ENCODE peak calls at places on chromosomes 11 and 22, in five cellular contexts. H is HepG2, L is testis, D is tibial nerve, F is body of pancreas. C is an unnamed sample.

GRCh38 chr11:74820763-74821162 is 72.1 kb downstream of the RNF169 start:
- DNase-seq in H (peak), L (no peak), D (no peak), F (no peak), C (no peak)

GRCh38 chr22:41240377-41241132 is at the start of gene CHADL:
- DNase-seq in H (peak), L (peak), D (no peak), F (no peak), C (no peak)

GRCh38 chr22:30943368-30943767 is 25.2 kb downstream of the MORC2 start:
- DNase-seq in H (no peak), L (no peak), D (no peak), F (no peak), C (no peak)

GRCh38 chr11:11211888-11212287 is 141.2 kb downstream of the CSNK2A3 start:
- DNase-seq in H (no peak), L (no peak), D (no peak), F (no peak), C (no peak)

GRCh38 chr11:99320769-99321290 is 300.1 kb downstream of the CNTN5 start:
- DNase-seq in H (no peak), L (no peak), D (no peak), F (no peak), C (no peak)

GRCh38 chr11:58525037-58525614 is 17.2 kb upstream of the OR5B21 start:
- DNase-seq in H (no peak), L (no peak), D (no peak), F (no peak), C (no peak)

GRCh38 chr11:83008581-83008923 is 63.1 kb downstream of the RAB30 start:
- DNase-seq in H (peak), L (no peak), D (no peak), F (no peak), C (no peak)

GRCh38 chr22:44567846-44568493 is 69.9 kb upstream of the RTL6 start:
- DNase-seq in H (peak), L (peak), D (no peak), F (peak), C (no peak)

GRCh38 chr11:17763703-17764102 is 29.1 kb downstream of the KCNC1 start:
- DNase-seq in H (no peak), L (no peak), D (no peak), F (no peak), C (no peak)

GRCh38 chr11:129458756-129459535 is 83.3 kb downstream of the BARX2 start:
- DNase-seq in H (no peak), L (no peak), D (no peak), F (no peak), C (no peak)

GRCh38 chr22:43293259-43293658 is 49.9 kb downstream of the SCUBE1 start:
- DNase-seq in H (no peak), L (no peak), D (no peak), F (no peak), C (no peak)

GRCh38 chr22:31951201-31952093 is 7.1 kb downstream of the YWHAH start:
- DNase-seq in H (no peak), L (no peak), D (no peak), F (no peak), C (no peak)

GRCh38 chr22:38040953-38041759 is 16.0 kb upstream of the PICK1 start:
- DNase-seq in H (no peak), L (no peak), D (no peak), F (no peak), C (no peak)

GRCh38 chr11:96356837-96357236 is 13.8 kb upstream of the MAML2 start:
- DNase-seq in H (no peak), L (no peak), D (no peak), F (no peak), C (no peak)

GRCh38 chr22:20212754-20213699 is 55.1 kb downstream of the RTN4R start:
- DNase-seq in H (no peak), L (no peak), D (no peak), F (no peak), C (no peak)

GRCh38 chr11:2377511-2378443 is 667 bp downstream of the CD81 start:
- DNase-seq in H (no peak), L (peak), D (peak), F (peak), C (peak)

GRCh38 chr11:406796-407650 is 7.8 kb downstream of the SIGIRR start:
- DNase-seq in H (no peak), L (peak), D (peak), F (peak), C (peak)

GRCh38 chr11:113547739-113548138 is 72.5 kb upstream of the DRD2 start:
- DNase-seq in H (no peak), L (no peak), D (no peak), F (no peak), C (no peak)

GRCh38 chr11:2213890-2214526 is 42.4 kb upstream of the TH start:
- DNase-seq in H (no peak), L (peak), D (no peak), F (no peak), C (no peak)

GRCh38 chr22:44037519-44038370 is 13.6 kb downstream of the PARVB start:
- DNase-seq in H (no peak), L (peak), D (peak), F (no peak), C (peak)

GRCh38 chr11:111413849-111414248 is 34.8 kb upstream of the POU2AF1 start:
- DNase-seq in H (no peak), L (no peak), D (no peak), F (no peak), C (no peak)

GRCh38 chr11:111412293-111412692 is 33.2 kb upstream of the POU2AF1 start:
- DNase-seq in H (no peak), L (no peak), D (no peak), F (no peak), C (no peak)

GRCh38 chr11:111416231-111416960 is 37.3 kb upstream of the POU2AF1 start:
- DNase-seq in H (no peak), L (no peak), D (no peak), F (no peak), C (no peak)

GRCh38 chr11:111414936-111415335 is 35.9 kb upstream of the POU2AF1 start:
- DNase-seq in H (no peak), L (no peak), D (no peak), F (no peak), C (no peak)

DNA sequence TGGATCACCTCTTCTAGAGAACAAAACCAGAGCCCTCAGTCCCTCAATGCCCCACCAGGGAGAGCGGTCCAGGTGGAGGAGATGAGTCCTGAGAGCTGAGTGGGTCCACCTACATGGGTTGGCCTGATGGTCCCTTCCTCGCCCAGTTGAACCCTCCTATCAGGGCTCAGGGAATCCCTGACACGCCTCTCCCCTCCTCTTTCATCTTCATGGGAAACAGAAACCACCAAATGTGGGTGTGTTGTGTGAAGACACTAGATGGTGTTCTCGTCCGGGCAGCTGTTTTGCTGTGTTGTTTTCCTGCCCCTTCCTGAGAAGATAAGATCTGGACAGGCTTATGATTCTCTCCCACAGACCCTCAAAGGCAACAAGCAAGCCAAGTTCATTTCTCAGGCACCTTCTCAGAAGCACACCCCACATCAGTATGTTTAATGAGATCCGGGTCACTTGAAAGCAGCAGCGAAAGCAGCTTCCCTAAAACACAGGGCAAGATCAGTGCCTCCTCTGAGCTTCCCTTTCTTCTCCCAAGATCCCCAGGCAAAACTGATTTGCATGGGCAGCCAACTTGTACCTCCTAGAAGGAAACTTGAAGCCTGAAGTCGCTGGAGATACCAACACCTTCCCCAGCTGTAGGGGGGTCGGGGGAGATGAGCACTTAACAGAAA is 35.3 kb upstream of the POU2AF1 start:
- DNase-seq in H (no peak), L (no peak), D (no peak), F (no peak), C (no peak)
- TF ChIP-seq POLR2A in H (no peak), L (no peak), D (no peak), F (no peak), C (no peak)

GRCh38 chr11:72507050-72507449 is 72.7 kb upstream of the CLPB start:
- DNase-seq in H (no peak), L (no peak), D (no peak), F (no peak), C (no peak)

GRCh38 chr11:72511393-72512047 is 77.2 kb upstream of the CLPB start:
- DNase-seq in H (no peak), L (no peak), D (no peak), F (no peak), C (no peak)
- H3K27ac ChIP-seq in H (no peak), L (no peak), D (no peak), F (no peak), C (no peak)

GRCh38 chr11:115173136-115173535 is 331.1 kb downstream of the CADM1 start:
- DNase-seq in H (no peak), L (no peak), D (no peak), F (no peak), C (no peak)

GRCh38 chr11:115168229-115168671 is 336.0 kb downstream of the CADM1 start:
- DNase-seq in H (no peak), L (peak), D (no peak), F (no peak), C (no peak)

GRCh38 chr11:115168686-115169085 is 335.5 kb downstream of the CADM1 start:
- DNase-seq in H (no peak), L (no peak), D (no peak), F (no peak), C (no peak)

GRCh38 chr11:115166826-115167225 is 337.4 kb downstream of the CADM1 start:
- DNase-seq in H (no peak), L (no peak), D (no peak), F (no peak), C (no peak)

GRCh38 chr11:115170133-115170815 is 333.9 kb downstream of the CADM1 start:
- DNase-seq in H (peak), L (peak), D (peak), F (peak), C (no peak)
- TF ChIP-seq CTCF in H (peak), L (no peak), D (peak), F (peak), C (peak)

DNA sequence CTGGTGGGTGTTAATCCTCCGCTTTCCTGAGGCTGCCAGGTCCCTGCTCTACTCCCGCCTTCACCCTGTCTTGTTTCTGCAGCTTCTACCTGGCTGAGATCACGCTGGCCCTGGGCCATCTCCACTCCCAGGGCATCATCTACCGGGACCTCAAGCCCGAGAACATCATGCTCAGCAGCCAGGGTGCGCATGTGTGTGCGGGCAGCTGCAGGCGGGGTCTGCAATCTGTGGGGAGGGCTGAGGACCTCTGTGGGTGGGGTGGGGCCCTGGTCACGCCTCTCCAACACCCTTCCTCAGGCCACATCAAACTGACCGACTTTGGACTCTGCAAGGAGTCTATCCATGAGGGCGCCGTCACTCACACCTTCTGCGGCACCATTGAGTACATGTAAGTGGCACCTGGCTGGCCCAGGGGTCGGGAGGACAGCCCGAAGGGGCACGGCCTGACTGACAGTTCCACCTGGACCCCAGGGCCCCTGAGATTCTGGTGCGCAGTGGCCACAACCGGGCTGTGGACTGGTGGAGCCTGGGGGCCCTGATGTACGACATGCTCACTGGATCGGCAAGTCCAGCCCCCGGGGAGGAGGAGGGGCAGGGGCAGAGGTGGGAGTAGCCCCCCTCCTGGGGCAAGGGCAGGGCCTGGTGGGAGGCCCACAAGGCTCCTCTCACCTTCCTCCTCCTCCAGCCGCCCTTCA is 4.5 kb downstream of the RPS6KB2 start:
- DNase-seq in H (no peak), L (no peak), D (no peak), F (no peak), C (no peak)
- TF ChIP-seq POLR2A in H (no peak), L (no peak), D (no peak), F (no peak), C (no peak)

GRCh38 chr11:94131363-94132115 is 2.9 kb downstream of the PANX1 start:
- DNase-seq in H (no peak), L (peak), D (peak), F (no peak), C (no peak)
- H3K27ac ChIP-seq in H (no peak), L (no peak), D (peak), F (peak), C (peak)

DNA sequence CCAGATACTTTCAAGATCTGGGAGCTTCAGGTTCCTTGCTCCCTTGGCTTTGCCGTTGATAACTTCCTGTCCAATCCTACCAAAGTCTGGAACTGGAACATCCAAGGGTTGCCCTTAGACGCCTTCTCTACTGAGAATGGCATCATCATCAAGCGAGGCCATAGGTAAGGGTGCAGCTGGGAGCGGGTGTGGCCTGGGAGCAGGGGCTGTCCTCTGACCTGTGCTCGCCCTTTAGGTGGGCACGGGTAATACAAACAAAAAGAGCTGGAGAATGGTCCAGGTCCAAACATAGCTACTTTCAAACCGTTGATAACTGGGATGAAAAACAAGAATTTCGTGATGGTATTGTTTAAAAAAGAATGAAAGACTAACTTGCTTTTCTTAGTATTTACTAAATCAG is 25.0 kb downstream of the CASP12 start:
- DNase-seq in H (no peak), L (no peak), D (no peak), F (no peak), C (no peak)
- TF ChIP-seq CTCF in H (no peak), L (no peak), D (no peak), F (no peak), C (no peak)

DNA sequence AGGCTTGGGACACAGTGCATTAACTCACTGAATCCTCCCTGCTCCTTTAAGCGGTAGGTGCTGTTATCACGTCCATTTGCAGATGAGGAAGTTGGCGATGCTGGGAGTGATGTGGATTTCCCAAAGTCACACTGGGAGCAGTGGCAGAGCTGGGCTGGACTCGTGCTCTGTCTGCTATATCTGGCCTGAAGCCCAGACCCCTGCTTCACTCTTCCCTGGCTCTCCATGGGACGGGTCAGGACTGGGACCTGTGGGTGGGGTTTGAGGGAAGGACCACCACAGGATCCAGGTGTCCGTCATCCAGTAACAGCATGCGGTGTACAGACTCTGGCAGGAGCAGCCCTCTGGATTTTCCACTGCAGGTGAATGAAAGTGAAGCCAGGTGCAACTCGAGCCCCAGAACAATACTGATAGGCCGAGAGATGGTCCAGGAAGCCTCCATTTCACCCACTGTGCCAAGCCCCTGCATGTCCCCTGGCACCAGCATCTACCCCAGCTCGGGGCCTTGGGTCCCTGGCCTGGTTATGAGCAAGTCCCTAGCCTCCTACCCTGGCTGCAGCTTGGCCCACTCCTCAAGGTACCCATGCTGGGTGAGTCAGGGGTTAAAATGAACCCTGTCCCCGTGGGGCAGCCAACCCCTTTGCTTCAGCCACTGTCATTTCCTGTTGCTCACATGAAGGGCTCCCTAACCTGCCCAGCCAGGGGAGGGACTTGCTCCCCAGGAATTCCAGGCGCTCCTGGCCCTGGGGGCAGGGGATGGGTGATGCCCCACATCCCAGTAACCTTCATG is 4.2 kb downstream of the USP2 start:
- DNase-seq in H (no peak), L (no peak), D (no peak), F (no peak), C (no peak)
- TF ChIP-seq POLR2A in H (no peak), L (no peak), D (no peak), F (peak), C (no peak)

DNA sequence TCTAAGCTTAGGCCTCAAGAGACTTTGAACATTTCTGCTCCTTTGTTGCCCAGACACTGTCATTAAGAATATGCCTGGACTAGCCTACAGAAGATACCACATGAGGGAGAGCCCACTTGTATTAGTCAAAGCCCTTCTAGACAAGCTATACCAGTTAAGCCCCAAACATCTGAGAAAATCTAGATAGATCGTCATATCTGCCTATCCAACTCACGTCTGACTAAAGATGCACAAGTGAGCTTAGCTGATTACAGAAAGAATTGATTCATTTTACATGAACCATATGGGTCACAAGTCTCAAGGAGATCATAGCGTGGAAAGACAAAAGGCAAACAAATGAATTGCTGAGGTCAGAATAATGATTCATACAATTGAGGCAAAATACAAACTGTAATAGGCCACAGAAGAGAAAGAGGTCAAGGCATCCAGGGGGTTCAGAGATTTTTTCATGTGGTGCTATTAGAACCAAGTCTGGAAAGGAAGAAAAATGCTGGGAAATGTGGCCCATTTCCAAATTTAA is 1155.5 kb upstream of the TENM4 start:
- DNase-seq in H (no peak), L (no peak), D (no peak), F (no peak), C (no peak)
- H3K27ac ChIP-seq in H (no peak), L (no peak), D (no peak), F (no peak), C (no peak)

GRCh38 chr11:103338621-103339484 is 229.6 kb downstream of the DYNC2H1 start:
- DNase-seq in H (no peak), L (no peak), D (no peak), F (no peak), C (no peak)
- TF ChIP-seq CTCF in H (peak), L (no peak), D (no peak), F (no peak), C (no peak)

C was measured in heart left ventricle.